ENCODE peak calls at places on chromosomes 16 and 17, in six cellular contexts. One of them, this sample, is unnamed.

GRCh38 chr17:61504697-61505096 is 52.5 kb downstream of the TBX4 start:
- DNase-seq in right lobe of liver: no peak
- DNase-seq in breast epithelium: no peak
- DNase-seq in transverse colon: no peak
- DNase-seq in ovary: no peak
- DNase-seq in endothelial cell of umbilical vein: peak; percentile 39
- DNase-seq in this sample: no peak

GRCh38 chr17:76156662-76156991 is 15.6 kb upstream of the FOXJ1 start:
- DNase-seq in transverse colon: no peak
- DNase-seq in ovary: no peak
- DNase-seq in right lobe of liver: peak; percentile 39
- DNase-seq in breast epithelium: no peak
- DNase-seq in endothelial cell of umbilical vein: no peak
- DNase-seq in this sample: peak; percentile 70

GRCh38 chr17:5780476-5780875 is 196.2 kb upstream of the NLRP1 start:
- DNase-seq in ovary: no peak
- DNase-seq in transverse colon: no peak
- DNase-seq in endothelial cell of umbilical vein: peak; percentile 58
- DNase-seq in right lobe of liver: no peak
- DNase-seq in breast epithelium: no peak
- DNase-seq in this sample: no peak

GRCh38 chr16:10078541-10078949 is 103.7 kb downstream of the GRIN2A start:
- DNase-seq in breast epithelium: no peak
- DNase-seq in ovary: no peak
- DNase-seq in endothelial cell of umbilical vein: no peak
- DNase-seq in transverse colon: no peak
- DNase-seq in right lobe of liver: no peak
- DNase-seq in this sample: no peak

GRCh38 chr16:48511071-48511540 is 98.9 kb downstream of the N4BP1 start:
- DNase-seq in transverse colon: no peak
- DNase-seq in endothelial cell of umbilical vein: no peak
- DNase-seq in right lobe of liver: peak; percentile 26
- DNase-seq in ovary: no peak
- DNase-seq in breast epithelium: no peak
- DNase-seq in this sample: peak; percentile 79

GRCh38 chr16:72840591-72841381 is 207.1 kb downstream of the ZFHX3 start:
- DNase-seq in breast epithelium: no peak
- DNase-seq in ovary: no peak
- DNase-seq in right lobe of liver: no peak
- DNase-seq in transverse colon: no peak
- DNase-seq in endothelial cell of umbilical vein: no peak
- DNase-seq in this sample: no peak

GRCh38 chr16:30494028-30494427 is 21.5 kb downstream of the ITGAL start:
- DNase-seq in right lobe of liver: no peak
- DNase-seq in endothelial cell of umbilical vein: no peak
- DNase-seq in breast epithelium: no peak
- DNase-seq in ovary: no peak
- DNase-seq in transverse colon: no peak
- DNase-seq in this sample: no peak

GRCh38 chr17:14792751-14793150 is 472.4 kb downstream of the PMP22 start:
- DNase-seq in ovary: no peak
- DNase-seq in transverse colon: peak; percentile 21
- DNase-seq in endothelial cell of umbilical vein: no peak
- DNase-seq in right lobe of liver: peak; percentile 82
- DNase-seq in breast epithelium: peak; percentile 66
- DNase-seq in this sample: no peak

GRCh38 chr17:44872131-44872768 is 24.6 kb downstream of the HIGD1B start:
- DNase-seq in right lobe of liver: no peak
- DNase-seq in ovary: no peak
- DNase-seq in breast epithelium: no peak
- DNase-seq in transverse colon: peak; percentile 18
- DNase-seq in endothelial cell of umbilical vein: peak; percentile 40
- DNase-seq in this sample: no peak

GRCh38 chr17:65593870-65594584 is 32.6 kb upstream of the AXIN2 start:
- DNase-seq in endothelial cell of umbilical vein: no peak
- DNase-seq in breast epithelium: no peak
- DNase-seq in right lobe of liver: no peak
- DNase-seq in transverse colon: no peak
- DNase-seq in ovary: peak; percentile 16
- DNase-seq in this sample: no peak

GRCh38 chr17:77887464-77888241 is 70.8 kb upstream of the TNRC6C start:
- DNase-seq in breast epithelium: peak; percentile 64
- DNase-seq in right lobe of liver: peak; percentile 75
- DNase-seq in ovary: peak; percentile 56
- DNase-seq in endothelial cell of umbilical vein: peak; percentile 44
- DNase-seq in transverse colon: peak; percentile 70
- DNase-seq in this sample: peak; percentile 81

GRCh38 chr17:77888242-77889134 is 70.0 kb upstream of the TNRC6C start:
- DNase-seq in endothelial cell of umbilical vein: peak; percentile 8
- DNase-seq in ovary: no peak
- DNase-seq in transverse colon: no peak
- DNase-seq in breast epithelium: no peak
- DNase-seq in right lobe of liver: no peak
- DNase-seq in this sample: no peak

GRCh38 chr17:77889866-77890760 is 68.4 kb upstream of the TNRC6C start:
- DNase-seq in right lobe of liver: no peak
- DNase-seq in ovary: no peak
- DNase-seq in transverse colon: no peak
- DNase-seq in breast epithelium: no peak
- DNase-seq in endothelial cell of umbilical vein: no peak
- DNase-seq in this sample: no peak

GRCh38 chr17:77890771-77891170 is 67.7 kb upstream of the TNRC6C start:
- DNase-seq in ovary: no peak
- DNase-seq in breast epithelium: no peak
- DNase-seq in right lobe of liver: no peak
- DNase-seq in transverse colon: no peak
- DNase-seq in endothelial cell of umbilical vein: no peak
- DNase-seq in this sample: no peak

GRCh38 chr17:77889135-77889505 is 69.4 kb upstream of the TNRC6C start:
- DNase-seq in ovary: no peak
- DNase-seq in right lobe of liver: no peak
- DNase-seq in endothelial cell of umbilical vein: no peak
- DNase-seq in breast epithelium: no peak
- DNase-seq in transverse colon: no peak
- DNase-seq in this sample: no peak
- H3K4me3 ChIP-seq in ovary: no peak overlapping the region
- H3K4me3 ChIP-seq in right lobe of liver: no peak overlapping the region
- H3K4me3 ChIP-seq in endothelial cell of umbilical vein: no peak overlapping the region
- H3K4me3 ChIP-seq in breast epithelium: no peak overlapping the region
- H3K4me3 ChIP-seq in transverse colon: no peak overlapping the region
- H3K4me3 ChIP-seq in this sample: no peak overlapping the region

DNA sequence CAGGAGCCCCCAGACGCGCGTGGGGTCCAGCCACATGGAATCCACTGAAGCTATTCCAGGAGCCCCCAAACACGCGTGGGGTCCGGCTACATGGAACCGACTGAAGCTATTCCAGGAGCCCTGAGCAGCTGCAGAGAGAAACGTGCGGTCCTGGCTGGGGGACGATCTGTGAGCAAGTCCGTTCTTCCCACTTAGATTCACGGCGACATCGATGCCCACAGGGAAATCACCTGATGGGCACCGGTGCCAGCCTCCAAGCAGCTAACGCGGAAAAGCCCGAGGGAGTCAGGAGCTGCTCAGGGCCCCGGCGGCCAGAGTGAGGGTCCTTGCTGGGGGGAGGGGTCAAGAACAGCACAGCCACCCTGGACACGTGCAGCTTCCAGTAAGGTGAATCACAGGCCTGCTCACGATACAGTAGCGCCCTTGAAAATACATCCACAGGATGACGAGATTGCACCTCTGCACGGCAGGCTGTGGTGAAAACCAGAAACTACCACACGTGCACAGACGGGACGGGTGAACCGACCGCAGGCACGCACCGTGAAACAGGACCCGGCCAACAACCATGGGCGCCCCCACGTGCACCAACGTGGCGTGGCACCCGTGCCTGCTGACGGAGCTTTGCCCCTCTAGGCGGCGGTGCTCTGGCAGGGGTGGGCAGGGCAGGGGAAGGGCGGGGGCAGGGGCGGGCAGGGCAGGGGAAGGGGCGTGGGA is 77.7 kb upstream of the GNG13 start:
- DNase-seq in endothelial cell of umbilical vein: no peak
- DNase-seq in ovary: no peak
- DNase-seq in breast epithelium: no peak
- DNase-seq in right lobe of liver: no peak
- DNase-seq in transverse colon: peak; percentile 18
- DNase-seq in this sample: no peak
- TF ChIP-seq CTCF in endothelial cell of umbilical vein: peak; percentile 13
- TF ChIP-seq CTCF in ovary: no peak
- TF ChIP-seq CTCF in breast epithelium: no peak
- TF ChIP-seq CTCF in right lobe of liver: no peak
- TF ChIP-seq CTCF in transverse colon: no peak
- TF ChIP-seq CTCF in this sample: no peak

DNA sequence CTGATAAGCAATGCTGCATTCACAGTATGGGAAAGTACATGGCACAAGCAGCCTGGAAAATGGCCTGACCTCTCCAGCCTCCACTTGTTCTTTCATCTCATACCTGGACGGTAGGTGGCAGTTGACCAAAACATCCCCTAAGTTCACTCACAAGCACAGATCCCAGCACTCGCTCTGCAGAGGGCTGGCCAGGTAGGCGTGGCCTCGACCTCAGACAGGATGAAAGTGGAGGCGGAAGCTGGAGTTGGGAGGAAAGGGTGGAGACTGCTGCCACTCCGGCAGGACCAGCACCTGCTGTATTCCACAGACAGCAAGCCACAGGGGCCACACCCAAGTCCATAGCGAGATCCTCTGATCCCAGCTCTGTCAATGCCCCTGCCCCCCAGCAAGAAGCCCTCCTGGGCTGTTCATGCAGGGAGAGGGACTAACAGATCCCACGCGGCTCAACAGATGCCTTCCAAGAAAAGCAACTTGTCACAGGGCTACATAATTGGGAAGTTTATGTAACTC is 31.3 kb downstream of the ZCCHC14 start:
- DNase-seq in right lobe of liver: peak; percentile 93
- DNase-seq in transverse colon: peak; percentile 93
- DNase-seq in breast epithelium: peak; percentile 91
- DNase-seq in ovary: no peak
- DNase-seq in endothelial cell of umbilical vein: peak; percentile 77
- DNase-seq in this sample: peak; percentile 91
- TF ChIP-seq POLR2A in right lobe of liver: peak; percentile 50
- TF ChIP-seq POLR2A in transverse colon: no peak
- TF ChIP-seq POLR2A in breast epithelium: no peak
- TF ChIP-seq POLR2A in ovary: no peak
- TF ChIP-seq POLR2A in endothelial cell of umbilical vein: no peak
- TF ChIP-seq POLR2A in this sample: no peak

DNA sequence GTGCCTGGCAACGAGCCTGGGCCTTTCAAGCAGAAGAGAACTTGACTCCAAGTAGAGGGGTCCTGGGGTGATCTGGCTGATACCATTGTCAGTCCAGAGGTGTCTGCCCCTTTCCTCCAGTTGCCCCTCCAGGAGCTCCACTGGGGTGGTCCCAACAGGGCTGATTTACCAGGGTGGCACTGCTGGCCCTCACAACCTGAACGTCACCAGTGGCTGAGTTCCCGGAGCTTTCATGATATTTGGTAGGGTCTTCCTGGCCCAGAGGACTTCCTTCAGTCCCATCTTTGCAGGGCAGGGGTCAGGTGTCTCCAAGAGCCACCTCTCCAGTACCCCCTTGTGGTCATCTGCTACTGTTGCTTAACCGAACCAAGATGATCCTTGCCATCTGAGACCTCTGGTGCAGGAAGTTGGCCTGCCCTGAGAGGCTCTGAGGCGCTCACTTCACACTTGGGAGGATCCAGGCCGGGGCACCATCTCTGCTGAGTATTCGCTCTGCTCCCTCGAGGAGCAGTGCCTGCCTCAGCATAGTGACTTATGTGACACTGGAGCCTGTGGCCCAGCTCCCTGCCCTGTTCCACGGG is 3.5 kb downstream of the LIMD2 start:
- DNase-seq in breast epithelium: no peak
- DNase-seq in right lobe of liver: no peak
- DNase-seq in transverse colon: peak; percentile 28
- DNase-seq in ovary: no peak
- DNase-seq in endothelial cell of umbilical vein: peak; percentile 61
- DNase-seq in this sample: no peak
- H3K4me3 ChIP-seq in breast epithelium: no peak overlapping the region
- H3K4me3 ChIP-seq in right lobe of liver: no peak overlapping the region
- H3K4me3 ChIP-seq in transverse colon: no peak overlapping the region
- H3K4me3 ChIP-seq in ovary: no peak overlapping the region
- H3K4me3 ChIP-seq in endothelial cell of umbilical vein: no peak overlapping the region
- H3K4me3 ChIP-seq in this sample: no peak overlapping the region

DNA sequence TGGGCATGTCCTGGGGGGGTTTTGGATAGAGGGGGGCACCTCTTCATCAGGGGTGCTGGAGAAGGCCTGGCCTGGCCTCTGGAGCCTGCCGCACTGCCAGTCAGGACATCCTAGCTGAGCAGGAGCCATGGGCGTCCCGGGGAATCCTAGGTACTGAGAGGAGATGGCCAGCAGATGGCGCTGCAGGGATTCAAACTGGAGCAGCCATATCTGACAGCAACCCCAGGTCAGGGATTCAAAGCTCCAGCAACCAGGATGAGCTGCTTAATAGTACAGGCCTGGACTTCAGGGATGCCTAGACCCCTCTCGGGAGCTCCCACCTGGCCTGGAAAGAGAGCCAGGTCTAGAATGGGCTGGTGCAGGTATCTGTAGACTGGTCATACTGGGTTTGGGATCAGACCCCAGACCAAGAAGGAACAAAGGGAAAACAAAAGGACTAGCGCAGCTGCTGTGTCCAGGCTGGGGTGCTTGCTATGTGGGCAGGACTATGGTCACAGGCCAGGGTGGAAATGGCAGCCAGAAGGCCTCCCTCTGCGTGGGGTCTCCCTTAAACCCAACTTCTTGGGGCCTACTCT is 306.9 kb upstream of the RBFOX1 start:
- DNase-seq in transverse colon: peak; percentile 66
- DNase-seq in ovary: no peak
- DNase-seq in right lobe of liver: peak; percentile 74
- DNase-seq in breast epithelium: no peak
- DNase-seq in endothelial cell of umbilical vein: no peak
- DNase-seq in this sample: peak; percentile 90
- TF ChIP-seq CTCF in transverse colon: peak; percentile 62
- TF ChIP-seq CTCF in ovary: no peak
- TF ChIP-seq CTCF in right lobe of liver: peak; percentile 60
- TF ChIP-seq CTCF in breast epithelium: no peak
- TF ChIP-seq CTCF in endothelial cell of umbilical vein: no peak
- TF ChIP-seq CTCF in this sample: no peak

This sample was measured in lower leg skin.